ENCODE peak calls at places on chromosomes 5 and 9, in five cellular contexts. V is non-pigmented ciliary epithelial cell; G is T-helper 9 cell; J is RWPE1; S is activated CD4-positive, alpha-beta T cell treated with anti-CD3 and anti-CD28 coated beads for 4 hours. I is an unnamed sample.

GRCh38 chr5:6790346-6790865 is 77.2 kb downstream of the TENT4A start:
- DNase-seq in S (no peak), V (no peak), J (no peak), G (no peak), I (no peak)

GRCh38 chr9:15136646-15137045 is 170.4 kb downstream of the TTC39B start:
- DNase-seq in V (no peak), S (no peak), G (no peak), J (no peak), I (no peak)

GRCh38 chr9:135471751-135472640 is 7.6 kb upstream of the PPP1R26 start:
- DNase-seq in S (no peak), J (no peak), V (no peak), G (no peak), I (no peak)

GRCh38 chr9:9919174-9919573 is 693.6 kb downstream of the PTPRD start:
- DNase-seq in S (no peak), J (no peak), G (no peak), V (no peak), I (no peak)

GRCh38 chr5:126920291-126920690 is 110.1 kb downstream of the MARCHF3 start:
- DNase-seq in J (no peak), G (no peak), S (no peak), V (no peak), I (no peak)

GRCh38 chr9:111287127-111287526 is 42.9 kb downstream of the OR2K2 start:
- DNase-seq in J (peak; percentile 44), V (no peak), G (no peak), S (no peak), I (no peak)

GRCh38 chr9:33619666-33620404 is 95.8 kb downstream of the ANKRD18B start:
- DNase-seq in G (no peak), S (no peak), J (peak; percentile 36), V (peak; percentile 79), I (no peak)

GRCh38 chr5:172943283-172943841 is 15.9 kb upstream of the RPL26L1 start:
- DNase-seq in V (no peak), J (no peak), S (no peak), G (no peak), I (no peak)

GRCh38 chr9:115240676-115241075 is 122.7 kb upstream of the TNC start:
- DNase-seq in J (no peak), G (no peak), V (no peak), S (no peak), I (no peak)

GRCh38 chr5:176541338-176542134 is 4.3 kb upstream of the RNF44 start:
- DNase-seq in J (peak; percentile 84), V (no peak), G (peak; percentile 63), S (peak; percentile 67), I (no peak)

GRCh38 chr5:116063950-116064349 is 20.9 kb upstream of the COMMD10 start:
- DNase-seq in V (no peak), S (no peak), J (no peak), G (no peak), I (no peak)

GRCh38 chr9:109206670-109207069 is 39.6 kb upstream of the FRRS1L start:
- DNase-seq in G (no peak), S (no peak), J (no peak), V (no peak), I (no peak)

GRCh38 chr9:15837079-15837679 is 284.3 kb downstream of the CCDC171 start:
- DNase-seq in G (peak; percentile 0), V (no peak), J (peak; percentile 53), S (peak; percentile 1), I (no peak)

GRCh38 chr9:4366649-4367330 is 66.9 kb upstream of the GLIS3 start:
- DNase-seq in S (no peak), J (peak; percentile 6), V (no peak), G (peak; percentile 3), I (no peak)

GRCh38 chr5:41869150-41869738 is 981 bp downstream of the OXCT1 start:
- DNase-seq in S (no peak), J (peak; percentile 49), V (no peak), G (peak; percentile 8), I (no peak)

GRCh38 chr9:113675475-113675941 is 200.6 kb upstream of the ZNF618 start:
- DNase-seq in J (peak; percentile 78), G (no peak), V (peak; percentile 96), S (no peak), I (no peak)

GRCh38 chr5:14077501-14077900 is 65.6 kb upstream of the TRIO start:
- DNase-seq in J (no peak), S (no peak), V (no peak), G (no peak), I (no peak)

GRCh38 chr9:133568186-133568585 is 33.7 kb downstream of the ADAMTSL2 start:
- DNase-seq in V (no peak), J (no peak), G (no peak), S (no peak), I (no peak)

GRCh38 chr5:153676821-153677220 is 186.4 kb downstream of the GRIA1 start:
- DNase-seq in V (no peak), J (no peak), G (no peak), S (no peak), I (no peak)

GRCh38 chr9:125393426-125393825 is 131.8 kb downstream of the GAPVD1 start:
- DNase-seq in S (no peak), V (no peak), J (peak; percentile 68), G (no peak), I (no peak)

GRCh38 chr9:68631811-68632210 is 73.2 kb upstream of the PIP5K1B start:
- DNase-seq in G (no peak), J (no peak), V (no peak), S (no peak), I (no peak)

GRCh38 chr5:28398185-28398584 is 1359.8 kb upstream of the CDH9 start:
- DNase-seq in J (no peak), V (peak; percentile 24), S (no peak), G (no peak), I (no peak)

GRCh38 chr9:22838266-22838665 is 391.6 kb downstream of the DMRTA1 start:
- DNase-seq in G (no peak), S (no peak), V (no peak), J (no peak), I (no peak)

GRCh38 chr5:170252710-170253350 is 20.0 kb downstream of the C5orf58 start:
- DNase-seq in G (no peak), J (no peak), V (no peak), S (no peak), I (no peak)

GRCh38 chr5:56064984-56065383 is 70.2 kb upstream of the IL6ST start:
- DNase-seq in G (no peak), S (no peak), V (no peak), J (no peak), I (no peak)

GRCh38 chr9:34400686-34401602 is 24.2 kb upstream of the MYORG start:
- DNase-seq in S (no peak), V (no peak), J (no peak), G (no peak), I (no peak)

GRCh38 chr5:14842117-14842516 is 29.5 kb downstream of the ANKH start:
- DNase-seq in S (no peak), J (no peak), G (no peak), V (no peak), I (no peak)